ENCODE peak calls at places on chromosomes 4 and X, in eight cellular contexts. C is tibial nerve, O is uterus, L is A549, V is K562, E is transverse colon, B is GM12892, G is Peyer's patch. S is an unnamed sample.

GRCh38 chr4:119550857-119551532 is 77.6 kb downstream of the PDE5A start:
- DNase-seq in C (no peak), O (no peak), L (no peak), V (no peak), E (no peak), B (no peak), G (no peak), S (no peak)

GRCh38 chr4:187103351-187103750 is 379.7 kb upstream of the FAT1 start:
- DNase-seq in C (no peak), O (no peak), L (no peak), V (no peak), E (no peak), B (no peak), G (no peak), S (no peak)

GRCh38 chr4:54281060-54281781 is 52.1 kb downstream of the PDGFRA start:
- DNase-seq in C (peak), O (peak), L (peak), V (no peak), E (peak), B (no peak), G (no peak), S (peak)

GRCh38 chrX:29662101-29662500 is 553.3 kb upstream of the MAGEB2 start:
- DNase-seq in C (no peak), O (no peak), L (peak), V (no peak), E (no peak), B (no peak), G (no peak), S (no peak)

GRCh38 chr4:7031526-7032449 is 11.4 kb upstream of the TADA2B start:
- DNase-seq in C (no peak), O (no peak), L (no peak), V (peak), E (no peak), B (no peak), G (no peak), S (no peak)

GRCh38 chr4:80931645-80932215 is 98.8 kb upstream of the BMP3 start:
- DNase-seq in C (no peak), O (no peak), L (no peak), V (no peak), E (no peak), B (no peak), G (no peak), S (no peak)

GRCh38 chr4:156293657-156294297 is 340.1 kb upstream of the CTSO start:
- DNase-seq in C (no peak), O (no peak), L (peak), V (no peak), E (no peak), B (no peak), G (no peak), S (no peak)

GRCh38 chrX:18676470-18676869 is 4.6 kb upstream of the RS1 start:
- DNase-seq in C (no peak), O (peak), L (peak), V (peak), E (no peak), B (no peak), G (no peak), S (no peak)

GRCh38 chrX:102063445-102064074 is 61.9 kb upstream of the TCEAL2 start:
- DNase-seq in C (no peak), O (no peak), L (no peak), V (no peak), E (no peak), B (no peak), G (no peak), S (no peak)

GRCh38 chr4:106687026-106687425 is 318.4 kb upstream of the GIMD1 start:
- DNase-seq in C (no peak), O (no peak), L (no peak), V (no peak), E (no peak), B (no peak), G (no peak), S (no peak)

GRCh38 chrX:43661521-43662240 is 5.6 kb downstream of the MAOA start:
- DNase-seq in C (no peak), O (peak), L (no peak), V (no peak), E (no peak), B (no peak), G (no peak), S (no peak)

GRCh38 chrX:130025256-130025655 is 42.8 kb downstream of the BCORL1 start:
- DNase-seq in C (no peak), O (no peak), L (peak), V (no peak), E (no peak), B (no peak), G (no peak), S (no peak)

GRCh38 chrX:39261446-39262147 is 460.3 kb downstream of the MID1IP1 start:
- DNase-seq in C (no peak), O (no peak), L (peak), V (peak), E (no peak), B (no peak), G (no peak), S (no peak)

GRCh38 chrX:56233100-56233499 is 944 bp downstream of the KLF8 start:
- DNase-seq in C (no peak), O (peak), L (no peak), V (no peak), E (no peak), B (no peak), G (no peak), S (no peak)

GRCh38 chr4:114980932-114981693 is 132.3 kb downstream of the NDST4 start:
- DNase-seq in C (no peak), O (no peak), L (no peak), V (no peak), E (no peak), B (no peak), G (no peak), S (no peak)

GRCh38 chrX:21479695-21480280 is 105.6 kb downstream of the CNKSR2 start:
- DNase-seq in C (no peak), O (no peak), L (peak), V (no peak), E (no peak), B (no peak), G (no peak), S (no peak)

GRCh38 chr4:150581611-150582010 is 340 bp upstream of the MAB21L2 start:
- DNase-seq in C (no peak), O (no peak), L (no peak), V (no peak), E (peak), B (no peak), G (no peak), S (no peak)

GRCh38 chrX:149949743-149950436 is 11.6 kb upstream of the EOLA2 start:
- DNase-seq in C (no peak), O (no peak), L (no peak), V (no peak), E (no peak), B (no peak), G (no peak), S (no peak)

GRCh38 chr4:6878451-6879059 is 31.1 kb upstream of the TBC1D14 start:
- DNase-seq in C (no peak), O (no peak), L (no peak), V (no peak), E (no peak), B (no peak), G (no peak), S (no peak)

GRCh38 chr4:23366207-23366906 is 523.5 kb downstream of the PPARGC1A start:
- DNase-seq in C (no peak), O (no peak), L (no peak), V (no peak), E (no peak), B (no peak), G (no peak), S (no peak)

GRCh38 chr4:70326052-70326451 is 8.7 kb upstream of the CABS1 start:
- DNase-seq in C (no peak), O (no peak), L (no peak), V (no peak), E (no peak), B (no peak), G (no peak), S (no peak)

GRCh38 chrX:93422693-93423092 is 250.7 kb downstream of the NAP1L3 start:
- DNase-seq in C (no peak), O (no peak), L (peak), V (peak), E (no peak), B (no peak), G (no peak), S (peak)

GRCh38 chr4:20298986-20299385 is 47.3 kb downstream of the SLIT2 start:
- DNase-seq in C (no peak), O (no peak), L (no peak), V (no peak), E (no peak), B (no peak), G (no peak), S (no peak)

GRCh38 chr4:23745377-23745776 is 144.5 kb downstream of the PPARGC1A start:
- DNase-seq in C (no peak), O (no peak), L (no peak), V (no peak), E (no peak), B (no peak), G (no peak), S (no peak)

GRCh38 chrX:34943235-34943634 is 639 bp downstream of the FAM47B start:
- DNase-seq in C (no peak), O (no peak), L (no peak), V (no peak), E (no peak), B (no peak), G (no peak), S (no peak)

GRCh38 chrX:21691512-21692018 is 33.4 kb upstream of the KLHL34 start:
- DNase-seq in C (no peak), O (no peak), L (no peak), V (no peak), E (no peak), B (no peak), G (no peak), S (no peak)

GRCh38 chr4:61389640-61390039 is 189.5 kb downstream of the ADGRL3 start:
- DNase-seq in C (no peak), O (no peak), L (no peak), V (no peak), E (no peak), B (no peak), G (no peak), S (no peak)

GRCh38 chrX:130245441-130245840 is 23.3 kb downstream of the ZNF280C start:
- DNase-seq in C (no peak), O (no peak), L (no peak), V (no peak), E (no peak), B (no peak), G (no peak), S (no peak)

GRCh38 chr4:78653655-78654054 is 102.1 kb downstream of the ANXA3 start:
- DNase-seq in C (no peak), O (no peak), L (no peak), V (peak), E (no peak), B (no peak), G (no peak), S (no peak)

GRCh38 chr4:139242511-139243051 is 37.4 kb downstream of the MGARP start:
- DNase-seq in C (no peak), O (no peak), L (no peak), V (no peak), E (no peak), B (no peak), G (no peak), S (no peak)

GRCh38 chrX:68834371-68835103 is 5.7 kb downstream of the EFNB1 start:
- DNase-seq in C (no peak), O (no peak), L (no peak), V (no peak), E (no peak), B (no peak), G (peak), S (no peak)

GRCh38 chrX:71103110-71103983 is 3.2 kb downstream of the CXorf65 start:
- DNase-seq in C (no peak), O (no peak), L (no peak), V (peak), E (peak), B (no peak), G (peak), S (no peak)

GRCh38 chr4:151034829-151035228 is 19.7 kb upstream of the LRBA start:
- DNase-seq in C (no peak), O (no peak), L (no peak), V (no peak), E (no peak), B (no peak), G (no peak), S (no peak)

GRCh38 chrX:32987139-32987538 is 224.2 kb downstream of the DMD start:
- DNase-seq in C (no peak), O (no peak), L (no peak), V (no peak), E (no peak), B (no peak), G (no peak), S (no peak)

GRCh38 chr4:183540498-183540953 is 35.7 kb downstream of the ING2 start:
- DNase-seq in C (no peak), O (no peak), L (no peak), V (no peak), E (no peak), B (no peak), G (no peak), S (no peak)

GRCh38 chr4:56870927-56871326 is 36.8 kb upstream of the REST start:
- DNase-seq in C (no peak), O (no peak), L (no peak), V (no peak), E (no peak), B (no peak), G (no peak), S (no peak)

GRCh38 chr4:76950052-76950845 is 697 bp downstream of the SEPTIN11 start:
- DNase-seq in C (peak), O (peak), L (peak), V (peak), E (peak), B (peak), G (peak), S (peak)
- TF ChIP-seq POLR2A in C (no peak), O (no peak), L (no peak), V (no peak), E (no peak), B (no peak), G (peak), S (no peak)

DNA sequence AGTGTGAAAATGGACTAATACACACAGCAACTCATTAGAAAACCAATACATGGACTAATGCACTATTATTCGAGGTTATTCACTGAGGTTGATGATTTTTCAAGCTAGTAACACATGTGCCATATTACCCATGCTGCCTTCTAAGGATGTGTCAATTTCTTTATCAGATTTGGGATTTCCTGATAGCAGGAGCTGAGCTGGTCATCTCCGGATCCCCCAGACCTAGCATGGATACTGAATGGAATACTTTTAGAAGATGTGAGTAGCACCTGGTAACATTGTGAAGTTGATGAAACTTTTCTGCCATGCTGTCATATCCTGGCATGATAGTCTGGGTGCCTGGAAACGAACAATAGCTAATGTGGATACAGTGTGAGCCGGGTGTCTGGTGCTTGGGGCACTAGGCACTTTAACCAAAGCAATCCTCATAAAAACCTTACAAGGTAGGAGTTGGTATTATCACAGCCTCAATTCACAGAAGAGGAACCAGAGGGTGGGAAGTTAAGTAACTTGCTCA is 11.0 kb upstream of the CYTL1 start:
- DNase-seq in C (no peak), O (no peak), L (no peak), V (no peak), E (no peak), B (no peak), G (no peak), S (no peak)
- TF ChIP-seq POLR2A in C (no peak), O (no peak), L (no peak), V (no peak), E (no peak), B (no peak), G (no peak), S (no peak)

GRCh38 chr4:957581-958313 is 15.6 kb downstream of the DGKQ start:
- DNase-seq in C (no peak), O (peak), L (no peak), V (no peak), E (no peak), B (peak), G (no peak), S (no peak)
- TF ChIP-seq POLR2A in C (no peak), O (no peak), L (no peak), V (no peak), E (no peak), B (no peak), G (no peak), S (no peak)

GRCh38 chr4:88587285-88587684 is 5.0 kb upstream of the HERC3 start:
- DNase-seq in C (no peak), O (no peak), L (no peak), V (no peak), E (no peak), B (no peak), G (no peak), S (no peak)

GRCh38 chr4:88597970-88598369 is 5.7 kb downstream of the HERC3 start:
- DNase-seq in C (no peak), O (no peak), L (no peak), V (no peak), E (no peak), B (no peak), G (no peak), S (no peak)

GRCh38 chr4:88592600-88593448 is 544 bp downstream of the HERC3 start:
- DNase-seq in C (peak), O (peak), L (peak), V (peak), E (peak), B (peak), G (peak), S (peak)

DNA sequence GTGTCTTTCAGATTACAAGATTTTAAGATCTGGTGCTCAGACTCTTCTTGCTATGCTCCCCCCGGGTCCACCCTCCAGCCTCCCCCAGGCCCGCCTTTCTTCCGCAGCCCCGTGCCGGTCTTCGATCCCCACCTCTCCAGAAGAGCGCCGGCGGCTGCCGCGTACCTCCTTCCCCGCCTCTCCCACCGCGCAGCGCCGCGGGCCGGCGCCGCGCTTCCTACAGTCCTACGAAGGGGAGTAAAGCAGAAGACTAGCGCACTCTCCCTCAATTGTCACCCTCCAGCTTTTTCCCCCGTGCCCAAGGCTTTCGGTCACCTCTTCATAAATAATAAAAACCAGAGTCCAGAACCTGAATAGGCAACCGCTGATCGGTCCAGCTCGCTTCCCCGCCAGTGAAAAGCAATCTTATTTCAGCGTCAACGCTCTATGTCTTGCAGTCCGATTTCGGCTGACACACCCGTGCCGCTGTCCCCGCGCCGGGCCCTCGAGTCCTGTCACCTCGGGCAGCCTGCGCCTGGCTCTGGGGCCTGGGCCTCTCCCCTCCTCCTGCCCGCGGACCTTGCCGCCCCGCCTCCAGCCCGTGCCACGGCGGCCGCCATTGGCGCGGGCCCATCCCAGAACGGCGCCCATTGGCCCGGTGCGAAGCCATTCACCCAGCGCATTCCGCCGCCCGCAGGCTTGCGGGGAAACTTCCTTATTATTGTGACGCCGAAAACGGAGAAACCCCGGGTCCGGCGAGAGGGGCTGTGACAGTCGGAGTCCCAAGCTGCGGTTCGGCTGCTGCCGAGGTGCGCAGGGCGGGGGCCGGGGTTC is at the start of gene HERC3:
- DNase-seq in C (peak), O (peak), L (peak), V (peak), E (peak), B (peak), G (peak), S (peak)
- TF ChIP-seq POLR2A in C (peak), O (peak), L (no peak), V (no peak), E (peak), B (no peak), G (peak), S (peak)

GRCh38 chrX:48574270-48575266 is at the start of gene RBM3:
- DNase-seq in C (peak), O (peak), L (peak), V (peak), E (peak), B (peak), G (peak), S (peak)
- TF ChIP-seq POLR2A in C (peak), O (peak), L (peak), V (peak), E (peak), B (peak), G (peak), S (peak)

DNA sequence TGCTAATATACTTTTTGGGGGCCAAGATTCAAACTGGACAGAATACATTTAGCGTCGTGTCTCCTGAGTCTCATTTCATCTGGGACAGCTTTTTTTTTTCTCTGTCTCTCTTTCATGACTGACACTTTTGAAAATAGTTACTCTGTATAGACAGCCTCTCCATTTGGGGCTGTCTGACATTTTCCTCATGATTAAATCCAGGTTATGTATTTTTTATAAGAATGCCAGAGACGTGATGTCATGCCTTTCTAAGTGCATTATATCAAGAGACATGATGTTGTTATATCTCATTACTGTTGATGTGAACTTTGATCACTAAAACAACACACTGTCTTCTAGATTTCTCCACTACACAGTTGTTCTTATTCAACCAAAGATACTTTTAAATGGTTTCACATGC is 199.0 kb downstream of the BANK1 start:
- DNase-seq in C (no peak), O (no peak), L (no peak), V (no peak), E (no peak), B (no peak), G (no peak), S (no peak)
- TF ChIP-seq POLR2A in C (no peak), O (no peak), L (no peak), V (no peak), E (no peak), B (no peak), G (no peak), S (no peak)

GRCh38 chrX:10634681-10635161 is 14.3 kb upstream of the MID1 start:
- DNase-seq in C (no peak), O (peak), L (peak), V (no peak), E (no peak), B (no peak), G (no peak), S (no peak)

GRCh38 chrX:10636851-10637250 is 16.5 kb upstream of the MID1 start:
- DNase-seq in C (no peak), O (no peak), L (no peak), V (no peak), E (no peak), B (no peak), G (no peak), S (no peak)

GRCh38 chrX:10631416-10632145 is 11.2 kb upstream of the MID1 start:
- DNase-seq in C (no peak), O (no peak), L (no peak), V (no peak), E (no peak), B (no peak), G (no peak), S (no peak)

GRCh38 chrX:10636337-10636736 is 16.0 kb upstream of the MID1 start:
- DNase-seq in C (no peak), O (peak), L (peak), V (peak), E (peak), B (no peak), G (no peak), S (no peak)

DNA sequence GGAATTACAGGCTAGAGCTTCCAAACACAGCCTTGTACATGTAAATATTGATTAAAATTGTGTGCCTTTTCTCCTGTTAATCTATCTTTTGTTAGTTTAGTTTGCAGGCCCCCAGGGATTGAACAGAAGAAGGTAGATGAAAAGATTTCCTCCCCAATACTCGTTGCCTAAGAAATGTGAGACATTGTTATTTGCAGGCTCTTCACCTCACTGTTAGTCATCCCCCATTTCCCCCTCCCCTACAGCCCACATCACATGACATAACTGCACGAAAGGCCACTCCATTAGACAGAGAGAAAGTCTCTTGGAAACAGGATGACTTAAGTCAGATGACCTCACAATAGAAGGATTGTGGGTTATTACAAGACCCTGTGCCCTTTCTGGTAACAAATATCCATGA is 13.3 kb upstream of the MID1 start:
- DNase-seq in C (no peak), O (peak), L (peak), V (no peak), E (no peak), B (no peak), G (no peak), S (no peak)
- TF ChIP-seq POLR2A in C (no peak), O (no peak), L (no peak), V (no peak), E (no peak), B (no peak), G (no peak), S (no peak)